ENCODE peak calls at places on chromosome 9, in seven cellular contexts. N is HCT116, M is WTC11, T is GM12878, D is K562, W is H1, L is HepG2. G is an unnamed sample.

GRCh38 chr9:124877383-124877782 is 15.5 kb downstream of the ARPC5L start:
- DNase-seq in N (no peak), M (no peak), T (no peak), D (no peak), W (no peak), L (no peak), G (no peak)

GRCh38 chr9:93582115-93582514 is 5.7 kb downstream of the PHF2 start:
- DNase-seq in N (no peak), M (no peak), T (no peak), D (no peak), W (no peak), L (peak; percentile 47), G (no peak)

GRCh38 chr9:83422512-83422911 is 115.7 kb downstream of the FRMD3 start:
- DNase-seq in N (no peak), M (no peak), T (no peak), D (no peak), W (no peak), L (no peak), G (no peak)

GRCh38 chr9:3794005-3794404 is 268.2 kb upstream of the RFX3 start:
- DNase-seq in N (no peak), M (no peak), T (no peak), D (no peak), W (no peak), L (peak; percentile 88), G (no peak)

GRCh38 chr9:27019589-27019988 is 14.1 kb upstream of the LRRC19 start:
- DNase-seq in N (no peak), M (no peak), T (no peak), D (no peak), W (no peak), L (no peak), G (no peak)

GRCh38 chr9:137493163-137494103 is 34.3 kb upstream of the NSMF start:
- DNase-seq in N (no peak), M (no peak), T (no peak), D (no peak), W (no peak), L (no peak), G (no peak)

GRCh38 chr9:89185980-89186379 is 7.4 kb upstream of the SHC3 start:
- DNase-seq in N (no peak), M (peak; percentile 67), T (no peak), D (peak; percentile 19), W (no peak), L (no peak), G (peak; percentile 30)

GRCh38 chr9:134363450-134363849 is 37.2 kb downstream of the RXRA start:
- DNase-seq in N (no peak), M (no peak), T (no peak), D (no peak), W (no peak), L (no peak), G (no peak)

GRCh38 chr9:85290019-85290418 is 451.7 kb downstream of the AGTPBP1 start:
- DNase-seq in N (no peak), M (no peak), T (no peak), D (no peak), W (no peak), L (no peak), G (no peak)

GRCh38 chr9:33465596-33466564 is 7.8 kb downstream of the NOL6 start:
- DNase-seq in N (no peak), M (no peak), T (no peak), D (no peak), W (no peak), L (no peak), G (no peak)

GRCh38 chr9:89755835-89756234 is 151.0 kb downstream of the GADD45G start:
- DNase-seq in N (no peak), M (no peak), T (no peak), D (no peak), W (no peak), L (no peak), G (no peak)

GRCh38 chr9:68942790-68943189 is 71.1 kb downstream of the PRKACG start:
- DNase-seq in N (no peak), M (no peak), T (no peak), D (no peak), W (no peak), L (no peak), G (no peak)

GRCh38 chr9:81614335-81614734 is 75.0 kb downstream of the TLE1 start:
- DNase-seq in N (no peak), M (no peak), T (no peak), D (no peak), W (no peak), L (no peak), G (no peak)

GRCh38 chr9:5278486-5278885 is 26.0 kb downstream of the RLN2 start:
- DNase-seq in N (no peak), M (no peak), T (peak; percentile 13), D (no peak), W (no peak), L (no peak), G (no peak)

GRCh38 chr9:77020438-77021264 is 1.2 kb downstream of the FOXB2 start:
- DNase-seq in N (no peak), M (no peak), T (no peak), D (no peak), W (no peak), L (no peak), G (no peak)

GRCh38 chr9:69044226-69045219 is 9.0 kb downstream of the FXN start:
- DNase-seq in N (no peak), M (no peak), T (no peak), D (peak; percentile 17), W (no peak), L (no peak), G (no peak)

GRCh38 chr9:128503870-128504269 is 649 bp upstream of the GLE1 start:
- DNase-seq in N (no peak), M (no peak), T (no peak), D (peak; percentile 58), W (no peak), L (no peak), G (no peak)

GRCh38 chr9:98083566-98084135 is 27.1 kb downstream of the NANS start:
- DNase-seq in N (no peak), M (no peak), T (no peak), D (peak; percentile 30), W (no peak), L (no peak), G (no peak)

GRCh38 chr9:108784128-108784490 is 71.7 kb downstream of the ACTL7B start:
- DNase-seq in N (no peak), M (no peak), T (no peak), D (no peak), W (no peak), L (no peak), G (no peak)

GRCh38 chr9:35161713-35162604 is at the start of gene UNC13B:
- DNase-seq in N (peak; percentile 82), M (peak; percentile 94), T (peak; percentile 34), D (peak; percentile 95), W (peak; percentile 84), L (peak; percentile 93), G (peak; percentile 97)

GRCh38 chr9:101636247-101636646 is 41.5 kb upstream of the PPP3R2 start:
- DNase-seq in N (no peak), M (no peak), T (no peak), D (no peak), W (no peak), L (no peak), G (no peak)

GRCh38 chr9:130112244-130113151 is 58.8 kb downstream of the GPR107 start:
- DNase-seq in N (no peak), M (no peak), T (no peak), D (peak; percentile 38), W (no peak), L (no peak), G (no peak)
- TF ChIP-seq SP1 in N (no peak), M (no peak), T (no peak), D (no peak), W (no peak), L (no peak), G (no peak)

GRCh38 chr9:130446111-130446861 is 1.5 kb downstream of the ASS1 start:
- DNase-seq in N (no peak), M (peak; percentile 52), T (no peak), D (peak; percentile 44), W (no peak), L (peak; percentile 38), G (peak; percentile 34)

GRCh38 chr9:130445268-130445983 is 665 bp downstream of the ASS1 start:
- DNase-seq in N (no peak), M (no peak), T (no peak), D (no peak), W (no peak), L (peak; percentile 61), G (peak; percentile 36)

GRCh38 chr9:130443840-130444492 is 795 bp upstream of the ASS1 start:
- DNase-seq in N (no peak), M (no peak), T (no peak), D (no peak), W (no peak), L (no peak), G (no peak)

GRCh38 chr9:130443456-130443801 is 1.3 kb upstream of the ASS1 start:
- DNase-seq in N (no peak), M (no peak), T (no peak), D (no peak), W (no peak), L (no peak), G (no peak)

GRCh38 chr9:130444565-130445221 is at the start of gene ASS1:
- DNase-seq in N (no peak), M (peak; percentile 82), T (no peak), D (peak; percentile 85), W (no peak), L (peak; percentile 33), G (peak; percentile 70)
- TF ChIP-seq SP1 in N (no peak), M (no peak), T (no peak), D (no peak), W (no peak), L (no peak), G (no peak)

DNA sequence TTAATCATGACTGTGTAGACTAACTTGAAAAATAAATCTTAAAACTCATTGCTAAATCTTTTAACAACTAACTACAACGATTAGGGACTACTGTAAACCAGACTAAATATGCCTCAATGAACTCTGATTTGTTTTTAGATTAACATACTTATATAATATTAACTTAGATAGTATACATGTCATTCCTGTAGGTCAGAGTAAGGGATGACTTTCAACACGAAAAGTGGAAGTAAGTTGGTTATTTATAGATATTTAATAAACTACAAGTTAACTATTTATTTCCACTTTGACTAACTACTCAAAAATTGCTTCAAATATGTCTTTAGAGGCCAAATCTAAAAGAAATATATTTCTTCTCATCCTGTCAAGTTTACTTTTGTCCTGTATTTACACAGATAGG is 795.6 kb downstream of the PTPRD start:
- DNase-seq in N (no peak), M (no peak), T (no peak), D (no peak), W (no peak), L (no peak), G (no peak)
- TF ChIP-seq SP1 in N (no peak), M (no peak), T (no peak), D (no peak), W (no peak), L (no peak), G (no peak)

GRCh38 chr9:78215706-78216105 is 20.2 kb upstream of the CEP78 start:
- DNase-seq in N (no peak), M (no peak), T (no peak), D (no peak), W (no peak), L (no peak), G (no peak)

GRCh38 chr9:78218890-78219289 is 17.0 kb upstream of the CEP78 start:
- DNase-seq in N (no peak), M (no peak), T (no peak), D (no peak), W (no peak), L (no peak), G (no peak)

DNA sequence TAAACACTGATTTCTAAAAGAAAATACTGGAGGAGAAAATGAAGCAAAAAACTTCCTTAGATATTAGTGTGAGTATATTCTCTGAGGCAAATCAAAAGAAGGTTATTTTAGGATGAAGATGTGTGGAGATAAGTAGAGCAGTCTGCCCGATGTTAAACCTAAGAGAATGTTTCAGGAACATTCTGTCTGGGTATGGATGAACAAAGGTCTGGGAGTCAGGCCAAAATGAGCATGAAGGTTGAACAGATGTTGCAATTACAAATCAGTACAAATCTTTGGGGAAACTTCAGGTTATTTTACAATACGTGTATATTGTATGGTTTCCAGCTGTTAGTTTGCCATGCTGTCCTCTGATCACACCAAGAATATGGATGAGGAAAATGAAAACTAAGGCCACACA is 14.4 kb upstream of the CEP78 start:
- DNase-seq in N (no peak), M (no peak), T (no peak), D (no peak), W (no peak), L (no peak), G (no peak)
- TF ChIP-seq SP1 in N (no peak), M (no peak), T (no peak), D (no peak), W (no peak), L (no peak), G (no peak)